ENCODE peak calls at places on chromosomes 1 and 21, in six cellular contexts. Y, N, C, F, V and D are unnamed samples.

GRCh38 chr1:218945050-218945449 is 228.6 kb upstream of the LYPLAL1 start:
- DNase-seq in V (peak; percentile 82), C (no peak), F (peak; percentile 92), N (no peak), Y (no peak), D (peak; percentile 74)

GRCh38 chr1:242178924-242179708 is 180.2 kb upstream of the MAP1LC3C start:
- DNase-seq in F (no peak), Y (no peak), N (no peak), C (no peak), V (no peak), D (no peak)

GRCh38 chr1:162206749-162207635 is 137.5 kb downstream of the NOS1AP start:
- DNase-seq in N (no peak), C (peak; percentile 78), F (peak; percentile 74), Y (peak; percentile 55), V (peak; percentile 5), D (no peak)

GRCh38 chr1:209675567-209676154 is 449 bp downstream of the G0S2 start:
- DNase-seq in C (peak; percentile 53), Y (peak; percentile 86), N (no peak), V (no peak), F (no peak), D (peak; percentile 47)

GRCh38 chr1:30740952-30741894 is 16.4 kb downstream of the LAPTM5 start:
- DNase-seq in N (no peak), C (no peak), Y (no peak), V (no peak), F (peak; percentile 50), D (no peak)

GRCh38 chr21:46229133-46229922 is 754 bp upstream of the LSS start:
- DNase-seq in N (no peak), F (no peak), C (peak; percentile 53), V (no peak), Y (peak; percentile 92), D (no peak)

GRCh38 chr1:16178596-16179497 is 23.0 kb upstream of the EPHA2 start:
- DNase-seq in Y (no peak), N (no peak), F (peak; percentile 96), C (no peak), V (no peak), D (no peak)

GRCh38 chr1:52637946-52638345 is 5.0 kb downstream of the SHISAL2A start:
- DNase-seq in N (no peak), F (no peak), V (no peak), C (no peak), Y (no peak), D (no peak)

GRCh38 chr1:210477328-210477924 is 148.7 kb downstream of the HHAT start:
- DNase-seq in C (no peak), Y (no peak), F (no peak), N (no peak), V (peak; percentile 4), D (no peak)

GRCh38 chr1:65881070-65881594 is 88.4 kb downstream of the PDE4B start:
- DNase-seq in C (no peak), V (no peak), N (no peak), F (no peak), Y (peak; percentile 26), D (no peak)

GRCh38 chr1:91830242-91831131 is 55.5 kb downstream of the TGFBR3 start:
- DNase-seq in F (peak; percentile 28), Y (no peak), N (no peak), V (peak; percentile 81), C (peak; percentile 90), D (peak; percentile 93)

GRCh38 chr1:236016083-236016482 is 48.8 kb downstream of the NID1 start:
- DNase-seq in C (peak; percentile 30), F (no peak), N (no peak), V (peak; percentile 98), Y (no peak), D (peak; percentile 97)

GRCh38 chr1:192506741-192507155 is 68.8 kb upstream of the RGS1 start:
- DNase-seq in F (no peak), C (no peak), Y (no peak), N (peak; percentile 60), V (peak; percentile 71), D (peak; percentile 84)

GRCh38 chr1:150577557-150578277 is 1.7 kb downstream of the MCL1 start:
- DNase-seq in N (peak; percentile 50), F (peak; percentile 17), V (peak; percentile 41), C (no peak), Y (no peak), D (peak; percentile 71)

GRCh38 chr1:19113362-19114092 is 96.5 kb downstream of the UBR4 start:
- DNase-seq in V (peak; percentile 28), N (peak; percentile 42), C (peak; percentile 58), F (peak; percentile 60), Y (no peak), D (peak; percentile 60)

GRCh38 chr1:8202182-8202905 is 115.6 kb upstream of the SLC45A1 start:
- DNase-seq in N (no peak), V (peak; percentile 92), F (peak; percentile 84), C (peak; percentile 80), Y (no peak), D (peak; percentile 90)

GRCh38 chr1:4006676-4007374 is 106.8 kb upstream of the C1orf174 start:
- DNase-seq in F (no peak), Y (no peak), V (no peak), N (peak; percentile 72), C (no peak), D (no peak)

GRCh38 chr1:154468480-154469240 is 33.4 kb upstream of the TDRD10 start:
- DNase-seq in C (peak; percentile 29), Y (no peak), N (no peak), V (no peak), F (no peak), D (no peak)

GRCh38 chr1:235901461-235901860 is 34.8 kb upstream of the LYST start:
- DNase-seq in V (peak; percentile 98), Y (no peak), N (no peak), F (peak; percentile 29), C (no peak), D (peak; percentile 75)

GRCh38 chr1:22876359-22877111 is 96.1 kb downstream of the LACTBL1 start:
- DNase-seq in V (peak; percentile 86), F (peak; percentile 31), C (no peak), Y (no peak), N (no peak), D (peak; percentile 77)

GRCh38 chr1:150009604-150010387 is 730 bp downstream of the OTUD7B start:
- DNase-seq in F (peak; percentile 83), N (peak; percentile 9), C (peak; percentile 61), V (peak; percentile 89), Y (no peak), D (peak; percentile 83)

GRCh38 chr1:50959303-50959912 is 659 bp downstream of the FAF1 start:
- DNase-seq in V (peak; percentile 46), F (peak; percentile 46), Y (no peak), N (no peak), C (no peak), D (no peak)

GRCh38 chr1:153513023-153513422 is 22.8 kb downstream of the S100A6 start:
- DNase-seq in C (no peak), V (no peak), Y (no peak), F (no peak), N (no peak), D (no peak)

GRCh38 chr1:12007204-12007603 is 12.1 kb upstream of the MIIP start:
- DNase-seq in N (no peak), C (no peak), Y (no peak), F (no peak), V (no peak), D (no peak)

GRCh38 chr1:227016990-227017389 is 76.9 kb downstream of the COQ8A start:
- DNase-seq in N (no peak), V (no peak), C (no peak), F (no peak), Y (no peak), D (no peak)

GRCh38 chr1:192977089-192977706 is 82.0 kb downstream of the UCHL5 start:
- DNase-seq in V (no peak), F (no peak), N (no peak), C (no peak), Y (no peak), D (no peak)

GRCh38 chr1:29186707-29187106 is 5.0 kb upstream of the SRSF4 start:
- DNase-seq in N (no peak), F (no peak), Y (no peak), C (no peak), V (no peak), D (no peak)

GRCh38 chr1:157045251-157046218 is at the start of gene ARHGEF11:
- DNase-seq in C (peak; percentile 95), F (peak; percentile 66), Y (peak; percentile 98), N (no peak), V (peak; percentile 80), D (peak; percentile 88)

GRCh38 chr1:172630060-172630818 is 28.7 kb upstream of the FASLG start:
- DNase-seq in N (no peak), Y (no peak), C (no peak), F (peak; percentile 57), V (peak; percentile 46), D (peak; percentile 50)

GRCh38 chr1:172833956-172834355 is 175.1 kb downstream of the FASLG start:
- DNase-seq in N (no peak), F (no peak), Y (no peak), V (peak; percentile 38), C (no peak), D (no peak)

GRCh38 chr1:14980801-14981200 is 172.7 kb upstream of the TMEM51 start:
- DNase-seq in C (no peak), V (peak; percentile 69), Y (peak; percentile 49), N (no peak), F (no peak), D (peak; percentile 78)

DNA sequence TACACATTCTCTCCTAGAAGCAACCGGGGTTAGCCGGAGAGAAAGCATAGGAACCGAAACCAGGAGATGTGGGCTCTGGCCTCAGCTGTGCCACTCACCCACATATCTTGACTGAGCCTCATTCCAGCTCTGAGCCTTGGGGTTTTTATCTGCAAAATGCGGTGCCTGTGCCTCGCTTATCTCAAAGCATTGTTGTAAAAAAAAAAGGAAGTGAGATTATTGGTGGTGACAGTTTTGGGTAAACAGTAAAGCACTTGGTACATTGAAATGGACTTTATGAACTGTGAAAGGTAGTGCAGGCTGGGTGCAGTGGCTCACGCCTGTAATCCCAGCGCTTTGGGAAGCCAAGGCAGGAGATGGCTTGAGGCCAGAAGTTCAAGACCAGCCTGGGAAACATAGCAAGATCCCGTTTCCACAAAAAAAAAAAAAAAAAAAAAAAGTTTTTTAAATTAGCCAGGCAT is 3.8 kb downstream of the PTAFR start:
- DNase-seq in C (peak; percentile 42), F (no peak), V (no peak), Y (no peak), N (peak; percentile 93), D (no peak)
- H3K4me3 ChIP-seq in C (no peak overlapping the region), F (no peak overlapping the region), V (no peak overlapping the region), Y (no peak overlapping the region), N (peak overlapping the region; percentile 77), D (no peak overlapping the region)

GRCh38 chr21:37165606-37166005 is 92.6 kb downstream of the TTC3 start:
- DNase-seq in Y (no peak), C (no peak), V (no peak), F (no peak), N (no peak), D (no peak)
- TF ChIP-seq CTCF in Y (no peak), C (no peak), V (no peak), F (no peak), N (no peak), D (no peak)

DNA sequence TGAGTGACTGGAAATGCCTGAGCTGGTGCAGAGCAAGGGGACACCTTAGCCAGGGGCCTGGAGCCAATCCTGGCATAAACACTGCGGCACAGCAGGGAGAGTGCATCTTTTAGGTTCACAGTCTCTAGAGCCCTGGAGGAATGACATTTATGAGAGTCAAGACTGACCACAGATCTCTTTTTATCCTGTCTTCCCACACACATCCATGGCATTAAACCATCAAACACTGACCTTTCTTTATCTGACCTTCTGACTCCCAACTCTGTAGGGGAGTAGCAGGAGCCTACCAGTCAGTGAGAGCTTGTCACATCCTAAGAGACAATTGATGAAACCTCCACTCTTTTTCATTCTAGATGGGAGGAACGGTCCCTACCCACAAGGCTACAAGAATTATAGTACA is 7.9 kb downstream of the CD34 start:
- DNase-seq in Y (no peak), N (no peak), V (no peak), F (no peak), C (no peak), D (no peak)
- H3K4me3 ChIP-seq in Y (no peak overlapping the region), N (no peak overlapping the region), V (no peak overlapping the region), F (no peak overlapping the region), C (no peak overlapping the region), D (no peak overlapping the region)

GRCh38 chr1:111801071-111801850 is 45.6 kb downstream of the DDX20 start:
- DNase-seq in N (no peak), V (no peak), C (no peak), Y (no peak), F (no peak), D (no peak)
- TF ChIP-seq CTCF in N (no peak), V (no peak), C (peak; percentile 35), Y (no peak), F (peak; percentile 14), D (no peak)